ENCODE peak calls at places on chromosome 12, in ten cellular contexts. N, D, J, O, V, X, C, U, T and I are unnamed samples. For H3K4me1 and H3K27me3, the result is how much of the 10 kb centered on the place peaks cover.

GRCh38 chr12:43836455-43836989 is 641 bp downstream of the TMEM117 start:
- DNase-seq in C (peak), N (no peak), T (peak), D (no peak), U (peak), J (peak), X (no peak), V (no peak), O (no peak), I (no peak)

GRCh38 chr12:2876431-2877046 is 435 bp downstream of the FOXM1 start:
- DNase-seq in T (no peak), X (no peak), V (no peak), N (no peak), D (no peak), J (peak), C (peak), O (no peak), U (no peak), I (no peak)

GRCh38 chr12:47868041-47868440 is 36.8 kb downstream of the VDR start:
- DNase-seq in N (peak), O (no peak), X (no peak), U (no peak), V (no peak), T (no peak), C (no peak), J (no peak), D (no peak), I (no peak)

GRCh38 chr12:45336762-45337596 is 121.1 kb downstream of the ANO6 start:
- DNase-seq in V (no peak), N (no peak), C (peak), D (no peak), O (no peak), X (no peak), T (no peak), J (peak), U (no peak), I (no peak)

GRCh38 chr12:96462571-96463280 is 26.7 kb upstream of the CFAP54 start:
- DNase-seq in X (no peak), D (no peak), O (no peak), J (no peak), V (no peak), C (no peak), U (no peak), N (no peak), T (no peak), I (no peak)

GRCh38 chr12:67633708-67634107 is 14.8 kb upstream of the DYRK2 start:
- DNase-seq in C (no peak), U (peak), V (no peak), N (peak), O (no peak), T (peak), D (no peak), J (no peak), X (no peak), I (peak)

GRCh38 chr12:111055181-111055880 is 135.0 kb upstream of the MYL2 start:
- DNase-seq in J (no peak), N (no peak), D (no peak), X (no peak), C (no peak), T (no peak), V (no peak), O (no peak), U (no peak), I (no peak)

GRCh38 chr12:3077572-3078081 is 448 bp downstream of the TSPAN9 start:
- DNase-seq in V (no peak), U (no peak), X (no peak), D (no peak), N (peak), O (no peak), T (peak), J (no peak), C (peak), I (no peak)

GRCh38 chr12:119990382-119990874 is 1.4 kb downstream of the BICDL1 start:
- DNase-seq in V (no peak), N (no peak), T (no peak), D (no peak), U (no peak), C (no peak), X (no peak), O (no peak), J (no peak), I (no peak)

GRCh38 chr12:51529586-51529985 is 61.4 kb upstream of the SCN8A start:
- DNase-seq in X (no peak), C (no peak), D (no peak), V (no peak), J (peak), U (no peak), T (no peak), N (no peak), O (no peak), I (no peak)

GRCh38 chr12:120496353-120497340 is 734 bp downstream of the DYNLL1 start:
- DNase-seq in O (no peak), C (peak), T (peak), D (peak), V (peak), X (peak), U (peak), J (peak), N (peak), I (peak)

GRCh38 chr12:5191803-5192538 is 148.3 kb downstream of the KCNA5 start:
- DNase-seq in J (peak), V (no peak), D (no peak), N (no peak), O (no peak), U (no peak), T (no peak), X (no peak), C (no peak), I (no peak)

GRCh38 chr12:100289011-100289410 is 22.0 kb downstream of the SCYL2 start:
- DNase-seq in C (no peak), N (no peak), V (no peak), T (no peak), J (no peak), U (no peak), X (no peak), D (no peak), O (no peak), I (no peak)

GRCh38 chr12:18932715-18933114 is 194.8 kb downstream of the CAPZA3 start:
- DNase-seq in U (no peak), C (peak), V (no peak), O (no peak), T (no peak), D (no peak), J (no peak), N (no peak), X (no peak), I (no peak)

GRCh38 chr12:91983935-91984334 is 161.7 kb downstream of the BTG1 start:
- DNase-seq in D (no peak), O (no peak), X (no peak), N (no peak), U (no peak), J (no peak), T (no peak), V (no peak), C (no peak), I (no peak)

GRCh38 chr12:31029916-31030562 is 43.6 kb upstream of the DDX11 start:
- DNase-seq in U (no peak), C (no peak), T (no peak), X (no peak), D (no peak), O (no peak), J (peak), V (no peak), N (no peak), I (no peak)

GRCh38 chr12:76583301-76583700 is 23.7 kb upstream of the OSBPL8 start:
- DNase-seq in U (no peak), N (no peak), J (no peak), T (no peak), V (no peak), C (no peak), D (no peak), O (no peak), X (no peak), I (no peak)

GRCh38 chr12:76587428-76588178 is 28.0 kb upstream of the OSBPL8 start:
- DNase-seq in V (no peak), D (no peak), O (no peak), C (peak), X (no peak), N (no peak), J (no peak), T (no peak), U (no peak), I (no peak)

GRCh38 chr12:76591461-76591860 is 31.9 kb upstream of the OSBPL8 start:
- DNase-seq in J (peak), V (no peak), T (no peak), X (no peak), O (no peak), C (peak), D (no peak), U (no peak), N (no peak), I (no peak)

GRCh38 chr12:76588881-76589565 is 29.5 kb upstream of the OSBPL8 start:
- DNase-seq in D (no peak), U (peak), N (peak), O (no peak), T (peak), C (peak), J (no peak), V (no peak), X (no peak), I (no peak)

GRCh38 chr12:76586764-76587395 is 27.3 kb upstream of the OSBPL8 start:
- DNase-seq in J (peak), U (peak), T (peak), V (no peak), C (peak), D (peak), X (no peak), O (no peak), N (no peak), I (no peak)
- TF ChIP-seq CTCF in J (peak), U (peak), T (peak), V (peak), C (peak), D (peak), X (peak), O (peak), N (peak), I (peak)

GRCh38 chr12:27620121-27620520 is 76.1 kb upstream of the REP15 start:
- DNase-seq in J (no peak), T (no peak), V (no peak), O (no peak), C (no peak), X (no peak), D (no peak), N (no peak), U (no peak), I (no peak)

GRCh38 chr12:27623645-27624044 is 72.6 kb upstream of the REP15 start:
- DNase-seq in J (peak), V (no peak), U (no peak), C (peak), X (no peak), D (no peak), N (no peak), T (no peak), O (no peak), I (no peak)

GRCh38 chr12:27624586-27624985 is 71.7 kb upstream of the REP15 start:
- DNase-seq in D (no peak), V (no peak), T (no peak), J (peak), O (no peak), X (no peak), U (no peak), C (no peak), N (no peak), I (no peak)

GRCh38 chr12:27619308-27619707 is 76.9 kb upstream of the REP15 start:
- DNase-seq in T (no peak), U (no peak), N (no peak), V (no peak), C (peak), J (peak), D (no peak), X (no peak), O (no peak), I (no peak)

GRCh38 chr12:27622436-27623185 is 73.6 kb upstream of the REP15 start:
- DNase-seq in D (no peak), J (peak), U (no peak), T (no peak), X (no peak), V (no peak), N (no peak), O (no peak), C (no peak), I (no peak)
- H3K4me1 ChIP-seq in D (under half), J (half or more), U (under half), T (under half), X (under half), V (under half), N (under half), O (half or more), C (under half), I (under half)

GRCh38 chr12:125193798-125194562 is 128.7 kb downstream of the AACS start:
- DNase-seq in N (no peak), X (no peak), T (no peak), C (no peak), D (peak), V (no peak), O (no peak), J (peak), U (no peak), I (no peak)
- H3K27me3 ChIP-seq in N (under half), X (under half), T (under half), C (under half), D (under half), V (under half), O (under half), J (half or more), U (under half), I (under half)

GRCh38 chr12:126926023-126926600 is 1340.9 kb upstream of the TMEM132C start:
- DNase-seq in X (no peak), T (no peak), O (no peak), J (peak), V (no peak), D (no peak), U (no peak), N (no peak), C (no peak), I (no peak)
- TF ChIP-seq CTCF in X (peak), T (no peak), O (no peak), J (peak), V (no peak), D (no peak), U (no peak), N (no peak), C (no peak), I (no peak)

DNA sequence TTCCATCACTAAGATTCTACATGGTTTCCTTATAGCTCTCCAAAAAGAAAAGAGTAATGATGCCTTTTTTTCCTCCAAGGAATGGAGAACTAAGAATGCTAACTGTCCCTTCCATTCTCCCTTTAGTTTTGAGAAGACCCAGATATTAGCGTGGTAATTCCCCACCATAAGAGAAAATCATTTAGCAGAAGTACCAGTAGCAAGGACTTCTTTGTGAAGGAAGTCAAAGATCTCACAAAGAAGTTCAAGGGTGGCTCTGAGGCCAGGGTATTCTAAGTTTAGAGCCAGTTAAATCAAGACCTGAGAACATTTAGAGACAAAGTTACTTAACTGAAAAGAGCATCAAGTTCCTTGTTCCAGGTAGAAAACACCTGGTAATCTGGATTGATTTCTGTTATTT is 7.3 kb downstream of the USP15 start:
- DNase-seq in V (no peak), O (no peak), X (no peak), D (no peak), J (no peak), C (no peak), N (no peak), T (no peak), U (no peak), I (no peak)
- H3K4me1 ChIP-seq in V (half or more), O (half or more), X (half or more), D (under half), J (under half), C (under half), N (under half), T (half or more), U (half or more), I (under half)